ENCODE peak calls at places on chromosomes 13 and 19, in seven cellular contexts. S, Q, U, F, X, Y and E are unnamed samples.

GRCh38 chr13:83221813-83222241 is 660.4 kb downstream of the SLITRK1 start:
- DNase-seq in S (no peak), Q (no peak), U (no peak), F (no peak), X (no peak), Y (no peak), E (no peak)

GRCh38 chr19:28443361-28443760 is 769.6 kb downstream of the UQCRFS1 start:
- DNase-seq in S (no peak), Q (no peak), U (no peak), F (no peak), X (no peak), Y (no peak), E (no peak)

GRCh38 chr19:49930483-49931011 is 1.2 kb upstream of the NUP62 start:
- DNase-seq in S (no peak), Q (no peak), U (no peak), F (peak), X (peak), Y (no peak), E (no peak)

GRCh38 chr13:113745059-113745458 is 14.0 kb upstream of the TMEM255B start:
- DNase-seq in S (no peak), Q (no peak), U (no peak), F (no peak), X (no peak), Y (no peak), E (no peak)

GRCh38 chr19:21709464-21709863 is 57.9 kb downstream of the ZNF100 start:
- DNase-seq in S (no peak), Q (no peak), U (no peak), F (no peak), X (no peak), Y (no peak), E (no peak)

GRCh38 chr13:100338265-100338664 is 249.4 kb downstream of the PCCA start:
- DNase-seq in S (no peak), Q (no peak), U (no peak), F (no peak), X (no peak), Y (no peak), E (no peak)

GRCh38 chr19:3721131-3721899 is 13.1 kb downstream of the TJP3 start:
- DNase-seq in S (peak), Q (peak), U (no peak), F (peak), X (peak), Y (peak), E (peak)

GRCh38 chr19:19113040-19113541 is 25.2 kb downstream of the TMEM161A start:
- DNase-seq in S (no peak), Q (no peak), U (no peak), F (no peak), X (peak), Y (no peak), E (no peak)

GRCh38 chr19:343941-344624 is 513 bp downstream of the MIER2 start:
- DNase-seq in S (no peak), Q (peak), U (no peak), F (no peak), X (peak), Y (no peak), E (no peak)

GRCh38 chr13:57627663-57628062 is 3.9 kb upstream of the PCDH17 start:
- DNase-seq in S (no peak), Q (no peak), U (no peak), F (no peak), X (peak), Y (no peak), E (no peak)

GRCh38 chr19:51726049-51726448 is 2.3 kb upstream of the HAS1 start:
- DNase-seq in S (peak), Q (peak), U (no peak), F (no peak), X (peak), Y (peak), E (no peak)

GRCh38 chr13:79477968-79478367 is 3.0 kb upstream of the NDFIP2 start:
- DNase-seq in S (no peak), Q (no peak), U (no peak), F (no peak), X (peak), Y (no peak), E (no peak)

GRCh38 chr19:3176715-3177501 is 1.7 kb upstream of the S1PR4 start:
- DNase-seq in S (no peak), Q (no peak), U (no peak), F (peak), X (no peak), Y (no peak), E (peak)

GRCh38 chr19:39951686-39952085 is 17.3 kb upstream of the FCGBP start:
- DNase-seq in S (no peak), Q (no peak), U (no peak), F (no peak), X (no peak), Y (no peak), E (no peak)

GRCh38 chr19:48354332-48354992 is 9.3 kb downstream of the TMEM143 start:
- DNase-seq in S (no peak), Q (no peak), U (peak), F (peak), X (no peak), Y (no peak), E (no peak)

GRCh38 chr19:50285833-50286232 is 43.3 kb downstream of the KCNC3 start:
- DNase-seq in S (no peak), Q (no peak), U (no peak), F (no peak), X (no peak), Y (no peak), E (no peak)

GRCh38 chr13:72983085-72983768 is 75.6 kb upstream of the KLF5 start:
- DNase-seq in S (no peak), Q (no peak), U (no peak), F (no peak), X (no peak), Y (no peak), E (peak)

GRCh38 chr19:805161-805561 is 7.9 kb downstream of the PTBP1 start:
- DNase-seq in S (no peak), Q (no peak), U (no peak), F (no peak), X (no peak), Y (no peak), E (peak)

GRCh38 chr13:73440296-73440895 is 381.6 kb downstream of the KLF5 start:
- DNase-seq in S (no peak), Q (no peak), U (no peak), F (peak), X (peak), Y (no peak), E (no peak)

GRCh38 chr13:50016421-50016820 is 1.2 kb downstream of the KCNRG start:
- DNase-seq in S (no peak), Q (no peak), U (no peak), F (no peak), X (no peak), Y (no peak), E (no peak)

GRCh38 chr19:48372904-48373303 is 8.7 kb downstream of the SYNGR4 start:
- DNase-seq in S (no peak), Q (no peak), U (no peak), F (no peak), X (no peak), Y (peak), E (no peak)

GRCh38 chr13:37442996-37443395 is 155.6 kb downstream of the POSTN start:
- DNase-seq in S (no peak), Q (no peak), U (no peak), F (no peak), X (no peak), Y (no peak), E (no peak)

GRCh38 chr13:34750078-34750703 is 191.9 kb upstream of the NBEA start:
- DNase-seq in S (no peak), Q (no peak), U (no peak), F (no peak), X (peak), Y (no peak), E (no peak)

GRCh38 chr19:383922-384800 is 24.8 kb downstream of the C2CD4C start:
- DNase-seq in S (peak), Q (no peak), U (no peak), F (no peak), X (peak), Y (no peak), E (peak)

GRCh38 chr19:51138549-51138979 is 3.5 kb upstream of the SIGLEC7 start:
- DNase-seq in S (no peak), Q (no peak), U (no peak), F (no peak), X (no peak), Y (no peak), E (peak)

GRCh38 chr19:27872370-27872769 is 1340.6 kb downstream of the UQCRFS1 start:
- DNase-seq in S (no peak), Q (no peak), U (no peak), F (no peak), X (no peak), Y (no peak), E (no peak)

GRCh38 chr13:74003374-74003773 is 130.8 kb downstream of the KLF12 start:
- DNase-seq in S (no peak), Q (no peak), U (no peak), F (no peak), X (no peak), Y (no peak), E (no peak)

GRCh38 chr13:34372581-34372980 is 554.6 kb downstream of the RFC3 start:
- DNase-seq in S (no peak), Q (no peak), U (no peak), F (no peak), X (peak), Y (no peak), E (no peak)

GRCh38 chr13:78131811-78132210 is 213.2 kb upstream of the EDNRB start:
- DNase-seq in S (no peak), Q (no peak), U (no peak), F (no peak), X (no peak), Y (no peak), E (no peak)

GRCh38 chr13:113835461-113836274 is 28.2 kb downstream of the GAS6 start:
- DNase-seq in S (no peak), Q (no peak), U (no peak), F (no peak), X (no peak), Y (no peak), E (no peak)

GRCh38 chr19:54041969-54042606 is 21.6 kb downstream of the VSTM1 start:
- DNase-seq in S (no peak), Q (no peak), U (no peak), F (no peak), X (peak), Y (no peak), E (no peak)

GRCh38 chr13:114282143-114282685 is 813 bp downstream of the UPF3A start:
- DNase-seq in S (no peak), Q (peak), U (no peak), F (no peak), X (peak), Y (peak), E (peak)

GRCh38 chr19:50977626-50978025 is 6.1 kb downstream of the KLK7 start:
- DNase-seq in S (no peak), Q (no peak), U (no peak), F (peak), X (no peak), Y (no peak), E (no peak)

GRCh38 chr19:56314018-56314583 is 538 bp downstream of the ZSCAN5A start:
- DNase-seq in S (no peak), Q (no peak), U (no peak), F (no peak), X (peak), Y (no peak), E (no peak)

GRCh38 chr13:30111810-30112209 is 195.5 kb downstream of the KATNAL1 start:
- DNase-seq in S (no peak), Q (no peak), U (no peak), F (no peak), X (peak), Y (no peak), E (no peak)
- TF ChIP-seq CTCF in S (no peak), Q (no peak), U (peak), F (no peak), X (peak), Y (no peak), E (no peak)

DNA sequence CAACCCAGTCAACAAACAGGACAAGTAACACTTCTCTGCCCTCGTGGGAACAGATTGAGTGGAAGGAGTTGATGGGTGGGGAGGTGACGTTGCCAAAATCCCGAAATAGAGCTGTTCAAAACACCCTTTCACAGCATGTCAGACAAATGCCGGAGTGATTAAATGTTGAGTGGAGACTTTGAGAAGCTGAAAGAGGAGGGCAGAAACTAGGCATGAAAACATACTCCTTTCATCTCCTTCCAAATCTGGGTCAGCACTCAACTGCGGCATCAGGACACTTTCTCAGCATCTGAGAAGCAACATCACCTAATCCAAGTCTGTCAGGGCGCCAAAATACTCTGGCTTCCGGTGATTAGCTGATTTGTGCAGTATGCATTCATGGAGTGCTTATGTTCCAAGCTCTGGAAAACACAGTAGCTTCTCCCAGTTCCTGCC is 51.5 kb upstream of the MRI1 start:
- DNase-seq in S (no peak), Q (no peak), U (no peak), F (no peak), X (no peak), Y (no peak), E (no peak)
- TF ChIP-seq POLR2AphosphoS5 in S (no peak), Q (no peak), U (no peak), F (no peak), X (no peak), Y (no peak), E (no peak)

GRCh38 chr19:17511724-17512573 is 500 bp downstream of the PGLS start:
- DNase-seq in S (peak), Q (peak), U (peak), F (peak), X (peak), Y (peak), E (peak)
- TF ChIP-seq CTCF in S (no peak), Q (peak), U (no peak), F (no peak), X (peak), Y (no peak), E (peak)

GRCh38 chr13:44904982-44905381 is 84.3 kb downstream of the NUFIP1 start:
- DNase-seq in S (no peak), Q (peak), U (no peak), F (no peak), X (no peak), Y (peak), E (no peak)
- TF ChIP-seq POLR2AphosphoS5 in S (no peak), Q (no peak), U (no peak), F (no peak), X (no peak), Y (peak), E (no peak)

GRCh38 chr13:27338207-27338606 is 67.6 kb downstream of the RASL11A start:
- DNase-seq in S (no peak), Q (no peak), U (no peak), F (no peak), X (no peak), Y (no peak), E (no peak)

GRCh38 chr13:27341616-27342015 is 71.0 kb downstream of the RASL11A start:
- DNase-seq in S (no peak), Q (no peak), U (no peak), F (no peak), X (peak), Y (no peak), E (no peak)

GRCh38 chr13:27338816-27339215 is 68.2 kb downstream of the RASL11A start:
- DNase-seq in S (no peak), Q (no peak), U (no peak), F (peak), X (peak), Y (no peak), E (no peak)

GRCh38 chr13:27336005-27336673 is 65.5 kb downstream of the RASL11A start:
- DNase-seq in S (no peak), Q (no peak), U (no peak), F (no peak), X (no peak), Y (no peak), E (no peak)

DNA sequence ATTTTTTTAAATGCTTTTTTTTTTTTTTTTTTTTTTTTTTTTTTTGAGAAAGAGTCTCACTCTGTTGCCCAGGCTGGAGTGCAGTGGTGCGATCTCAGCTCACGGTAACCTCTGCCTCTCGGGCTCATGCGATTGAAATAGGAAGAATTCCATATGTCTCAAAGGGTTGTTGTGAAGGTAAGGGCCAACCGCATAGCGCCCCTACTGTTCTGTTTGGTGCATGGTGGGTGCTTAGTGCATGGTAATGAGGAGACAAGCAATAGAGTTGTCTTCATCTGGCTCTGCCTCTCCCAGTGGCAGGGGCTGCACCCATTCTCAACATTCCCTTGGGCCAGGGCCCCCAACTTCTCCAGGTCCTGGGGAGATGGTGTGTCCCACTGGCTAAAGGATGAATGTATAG is 68.7 kb downstream of the RASL11A start:
- DNase-seq in S (no peak), Q (no peak), U (no peak), F (peak), X (peak), Y (no peak), E (no peak)
- TF ChIP-seq CTCF in S (no peak), Q (peak), U (peak), F (peak), X (peak), Y (no peak), E (no peak)

DNA sequence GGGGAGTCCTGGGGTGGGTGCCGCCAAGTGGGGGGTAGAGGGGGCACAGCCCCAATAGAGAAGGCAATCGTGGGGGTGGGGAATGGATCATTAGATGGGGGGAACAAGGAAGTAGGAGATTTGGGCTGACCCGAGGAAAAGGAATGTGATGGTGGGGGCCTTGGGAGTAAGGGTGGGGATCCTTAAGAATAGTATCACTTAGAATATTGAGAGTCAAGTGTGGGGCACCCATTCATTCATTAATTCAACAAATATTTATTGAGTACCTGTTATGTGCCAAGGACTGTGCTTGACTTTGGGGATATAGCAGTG is 641 bp downstream of the PPP5C start:
- DNase-seq in S (no peak), Q (no peak), U (no peak), F (no peak), X (no peak), Y (no peak), E (no peak)
- TF ChIP-seq POLR2AphosphoS5 in S (no peak), Q (no peak), U (no peak), F (no peak), X (no peak), Y (no peak), E (no peak)

GRCh38 chr13:112348642-112349345 is 27.4 kb upstream of the SPACA7 start:
- DNase-seq in S (no peak), Q (no peak), U (no peak), F (no peak), X (no peak), Y (no peak), E (no peak)

GRCh38 chr13:112351825-112352224 is 24.3 kb upstream of the SPACA7 start:
- DNase-seq in S (no peak), Q (no peak), U (no peak), F (no peak), X (no peak), Y (no peak), E (no peak)

GRCh38 chr13:112350300-112350699 is 25.9 kb upstream of the SPACA7 start:
- DNase-seq in S (no peak), Q (no peak), U (no peak), F (no peak), X (no peak), Y (no peak), E (no peak)

GRCh38 chr13:112346899-112347229 is 29.3 kb upstream of the SPACA7 start:
- DNase-seq in S (no peak), Q (no peak), U (no peak), F (no peak), X (peak), Y (no peak), E (no peak)

GRCh38 chr13:112349681-112350080 is 26.5 kb upstream of the SPACA7 start:
- DNase-seq in S (no peak), Q (no peak), U (no peak), F (no peak), X (no peak), Y (no peak), E (no peak)
- TF ChIP-seq CTCF in S (no peak), Q (no peak), U (no peak), F (no peak), X (no peak), Y (no peak), E (no peak)

DNA sequence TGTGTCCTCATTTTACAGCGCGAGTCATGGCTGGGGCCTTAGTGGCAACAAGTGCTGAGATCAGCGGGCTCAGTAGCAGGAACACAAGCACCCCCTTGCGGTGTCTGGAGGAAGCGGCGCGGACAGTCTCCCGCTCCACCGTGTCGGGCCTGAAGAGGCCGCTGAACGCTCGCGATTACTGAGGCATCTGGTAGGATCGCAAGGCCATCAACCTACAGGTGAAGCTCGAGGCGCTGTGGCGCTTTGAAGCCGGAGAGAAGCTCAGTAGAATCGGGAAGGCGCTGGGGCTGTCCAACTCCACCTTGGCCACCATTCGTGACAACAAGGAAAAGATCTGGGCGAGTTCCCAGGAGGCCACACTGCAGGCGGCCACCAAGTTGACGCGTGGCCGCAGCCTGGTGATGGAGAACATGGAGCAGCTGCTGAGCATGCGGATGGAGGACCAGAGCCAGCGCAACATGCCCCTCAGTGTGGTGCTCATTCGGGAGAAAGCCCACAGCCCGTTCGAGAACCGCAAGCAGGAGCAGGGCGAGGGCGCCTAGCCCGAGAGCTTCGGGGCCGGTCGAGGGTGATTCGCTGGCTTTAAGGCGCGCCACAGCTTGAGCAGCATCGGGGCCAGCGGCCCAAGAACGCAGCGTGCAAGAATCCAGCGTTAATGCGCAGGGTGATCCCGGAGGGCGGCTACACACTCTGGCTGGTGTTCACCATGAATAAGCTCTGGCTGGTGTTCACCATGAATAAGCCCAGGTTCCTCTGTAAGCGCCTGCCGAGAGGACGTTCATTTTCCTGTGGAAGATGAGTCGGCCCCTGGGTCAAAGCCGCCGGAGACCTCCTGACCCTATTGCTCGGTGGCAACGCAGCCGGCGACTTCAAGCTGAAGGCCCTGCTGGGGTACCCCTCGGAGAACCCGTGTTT is 8.3 kb upstream of the MZF1 start:
- DNase-seq in S (no peak), Q (peak), U (peak), F (peak), X (peak), Y (peak), E (peak)
- TF ChIP-seq POLR2AphosphoS5 in S (no peak), Q (no peak), U (peak), F (peak), X (no peak), Y (peak), E (no peak)